ENCODE peak calls at places on chromosomes 16 and 17, in ten cellular contexts. K is ascending aorta; C is adipocyte; E is tibial nerve; D is dorsolateral prefrontal cortex; A is CD4-positive, CD25-positive, alpha-beta regulatory T cell; U is IMR-90; M is AG04449; J is lung; F is naive thymus-derived CD4-positive, alpha-beta T cell. Y is an unnamed sample.

GRCh38 chr17:19384723-19385391 is 2.1 kb downstream of the MFAP4 start:
- DNase-seq in K (peak; percentile 59), C (peak; percentile 95), E (peak; percentile 92), D (peak; percentile 85), A (no peak), U (peak; percentile 91), M (no peak), J (peak; percentile 75), F (no peak), Y (peak; percentile 46)

GRCh38 chr16:3469736-3470135 is 25.6 kb downstream of the C16orf90 start:
- DNase-seq in K (no peak), C (no peak), E (no peak), D (no peak), A (no peak), U (no peak), M (no peak), J (no peak), F (no peak), Y (no peak)

GRCh38 chr17:69853533-69854262 is 221.3 kb upstream of the KCNJ16 start:
- DNase-seq in K (no peak), C (peak; percentile 76), E (no peak), D (no peak), A (no peak), U (no peak), M (no peak), J (no peak), F (no peak), Y (no peak)

GRCh38 chr17:59706900-59707181 is 389 bp downstream of the PTRH2 start:
- DNase-seq in K (no peak), C (peak; percentile 37), E (no peak), D (no peak), A (no peak), U (no peak), M (no peak), J (no peak), F (no peak), Y (no peak)

GRCh38 chr17:31492880-31493655 is 101.6 kb downstream of the RAB11FIP4 start:
- DNase-seq in K (peak; percentile 30), C (no peak), E (peak; percentile 38), D (no peak), A (peak; percentile 75), U (no peak), M (no peak), J (peak; percentile 66), F (no peak), Y (no peak)

GRCh38 chr17:1239210-1239609 is 31.0 kb upstream of the BHLHA9 start:
- DNase-seq in K (no peak), C (no peak), E (no peak), D (no peak), A (no peak), U (peak; percentile 55), M (no peak), J (no peak), F (no peak), Y (peak; percentile 80)

GRCh38 chr16:84509032-84509950 is 4.8 kb upstream of the MEAK7 start:
- DNase-seq in K (no peak), C (no peak), E (no peak), D (no peak), A (no peak), U (no peak), M (no peak), J (no peak), F (no peak), Y (no peak)

GRCh38 chr17:17711708-17712141 is 30.5 kb downstream of the RAI1 start:
- DNase-seq in K (no peak), C (peak; percentile 50), E (no peak), D (no peak), A (no peak), U (no peak), M (no peak), J (no peak), F (no peak), Y (no peak)

GRCh38 chr16:51553910-51554309 is 402.8 kb upstream of the SALL1 start:
- DNase-seq in K (no peak), C (peak; percentile 7), E (no peak), D (no peak), A (no peak), U (peak; percentile 65), M (no peak), J (no peak), F (no peak), Y (no peak)

GRCh38 chr16:49081556-49081955 is 200.1 kb downstream of the CBLN1 start:
- DNase-seq in K (no peak), C (no peak), E (no peak), D (no peak), A (no peak), U (no peak), M (no peak), J (no peak), F (no peak), Y (no peak)

GRCh38 chr16:25048146-25048618 is 33.0 kb upstream of the ARHGAP17 start:
- DNase-seq in K (no peak), C (no peak), E (no peak), D (no peak), A (no peak), U (no peak), M (no peak), J (no peak), F (no peak), Y (no peak)

GRCh38 chr16:25045696-25046381 is 30.7 kb upstream of the ARHGAP17 start:
- DNase-seq in K (no peak), C (no peak), E (no peak), D (no peak), A (peak; percentile 25), U (peak; percentile 90), M (peak; percentile 80), J (no peak), F (no peak), Y (no peak)

GRCh38 chr16:25052161-25052511 is 37.0 kb upstream of the ARHGAP17 start:
- DNase-seq in K (no peak), C (no peak), E (no peak), D (no peak), A (peak; percentile 37), U (no peak), M (no peak), J (no peak), F (no peak), Y (no peak)

GRCh38 chr16:25052530-25052929 is 37.4 kb upstream of the ARHGAP17 start:
- DNase-seq in K (no peak), C (no peak), E (no peak), D (no peak), A (no peak), U (no peak), M (no peak), J (peak; percentile 39), F (no peak), Y (no peak)

GRCh38 chr16:25051446-25052160 is 36.4 kb upstream of the ARHGAP17 start:
- DNase-seq in K (no peak), C (peak; percentile 61), E (no peak), D (no peak), A (peak; percentile 19), U (peak; percentile 84), M (no peak), J (no peak), F (no peak), Y (no peak)
- H3K4me3 ChIP-seq in K (peak overlapping the region; percentile 38), C (peak overlapping the region; percentile 57), E (no peak overlapping the region), D (no peak overlapping the region), A (peak overlapping the region; percentile 77), U (no peak overlapping the region), M (no peak overlapping the region), J (no peak overlapping the region), F (peak overlapping the region; percentile 25), Y (no peak overlapping the region)

GRCh38 chr17:73643012-73643845 is 1.0 kb downstream of the SDK2 start:
- DNase-seq in K (no peak), C (no peak), E (no peak), D (peak; percentile 59), A (peak; percentile 10), U (no peak), M (no peak), J (no peak), F (peak; percentile 25), Y (no peak)

GRCh38 chr17:73643846-73644144 is 450 bp downstream of the SDK2 start:
- DNase-seq in K (no peak), C (no peak), E (no peak), D (no peak), A (no peak), U (no peak), M (no peak), J (no peak), F (no peak), Y (no peak)

GRCh38 chr17:73644145-73645049 is at the start of gene SDK2:
- DNase-seq in K (no peak), C (peak; percentile 25), E (no peak), D (no peak), A (no peak), U (no peak), M (no peak), J (no peak), F (peak; percentile 15), Y (no peak)

GRCh38 chr17:73646409-73647305 is 2.4 kb upstream of the SDK2 start:
- DNase-seq in K (no peak), C (no peak), E (no peak), D (no peak), A (peak; percentile 24), U (no peak), M (no peak), J (no peak), F (no peak), Y (no peak)

DNA sequence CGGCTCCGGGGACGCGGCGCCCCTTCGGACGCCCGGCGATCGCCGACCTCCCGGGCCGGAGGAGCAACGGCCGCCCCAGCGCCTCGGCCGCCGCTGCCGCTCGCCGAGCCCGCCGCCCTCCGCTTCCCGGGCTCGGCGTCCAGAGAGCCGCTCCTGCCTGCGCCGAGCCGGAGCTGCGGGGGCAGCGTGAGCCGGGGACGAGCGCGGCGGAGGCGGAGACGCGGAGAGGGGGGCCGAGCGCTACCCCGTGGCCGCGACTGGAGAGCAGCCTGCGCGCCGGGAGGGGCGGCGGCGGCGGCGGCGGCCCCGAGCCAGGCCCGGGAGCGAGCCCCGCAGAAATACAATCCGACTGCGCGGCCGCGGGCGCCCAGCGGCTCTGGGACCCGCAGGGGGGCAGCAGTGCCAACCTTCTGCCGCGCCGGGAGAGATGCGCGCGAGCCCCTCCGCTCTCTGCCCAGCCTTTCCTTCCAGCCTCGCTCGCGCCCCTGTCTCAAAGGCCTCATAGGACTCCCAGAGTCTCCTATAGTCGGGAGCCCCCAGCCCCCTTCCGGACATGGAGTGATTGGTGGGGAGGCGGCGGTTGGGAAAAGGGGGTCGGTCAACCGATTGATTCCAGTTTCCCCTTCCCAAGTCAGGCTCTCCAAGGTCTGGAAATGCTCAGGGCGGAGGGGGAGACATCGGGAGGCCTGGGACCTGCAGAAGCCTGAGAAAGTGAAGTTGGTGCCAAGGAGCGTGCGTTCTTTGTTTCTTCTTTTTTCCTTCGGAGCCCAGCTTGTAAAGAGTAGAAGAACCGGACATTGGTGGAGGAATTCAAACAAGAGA is 1.0 kb upstream of the SDK2 start:
- DNase-seq in K (no peak), C (peak; percentile 43), E (no peak), D (peak; percentile 73), A (no peak), U (no peak), M (no peak), J (no peak), F (peak; percentile 46), Y (no peak)
- H3K4me3 ChIP-seq in K (peak overlapping the region; percentile 76), C (no peak overlapping the region), E (peak overlapping the region; percentile 48), D (peak overlapping the region; percentile 60), A (no peak overlapping the region), U (no peak overlapping the region), M (no peak overlapping the region), J (peak overlapping the region; percentile 7), F (no peak overlapping the region), Y (no peak overlapping the region)

GRCh38 chr17:41524261-41524660 is 3.8 kb downstream of the KRT19 start:
- DNase-seq in K (no peak), C (no peak), E (no peak), D (no peak), A (no peak), U (no peak), M (no peak), J (no peak), F (no peak), Y (no peak)
- H3K4me3 ChIP-seq in K (no peak overlapping the region), C (no peak overlapping the region), E (no peak overlapping the region), D (no peak overlapping the region), A (no peak overlapping the region), U (no peak overlapping the region), M (no peak overlapping the region), J (no peak overlapping the region), F (no peak overlapping the region), Y (no peak overlapping the region)

GRCh38 chr16:79843631-79844043 is 243.1 kb upstream of the MAF start:
- DNase-seq in K (no peak), C (no peak), E (no peak), D (no peak), A (peak; percentile 15), U (no peak), M (no peak), J (no peak), F (no peak), Y (no peak)
- H3K4me3 ChIP-seq in K (no peak overlapping the region), C (no peak overlapping the region), E (no peak overlapping the region), D (no peak overlapping the region), A (no peak overlapping the region), U (no peak overlapping the region), M (no peak overlapping the region), J (no peak overlapping the region), F (no peak overlapping the region), Y (no peak overlapping the region)

Y was measured in Jurkat, Clone E6-1.